ENCODE peak calls at places on chromosomes 11 and 22, in eight cellular contexts. X, M, E, U, B, T, N and H are unnamed samples.

GRCh38 chr11:70524096-70524922 is 126.0 kb downstream of the CTTN start:
- DNase-seq in B (peak), X (peak), M (peak), T (peak), E (peak), N (peak), U (peak), H (peak)

GRCh38 chr11:69568809-69569097 is 72.2 kb upstream of the CCND1 start:
- DNase-seq in E (no peak), X (no peak), U (no peak), T (no peak), B (no peak), N (no peak), M (no peak), H (no peak)

GRCh38 chr22:30863161-30863833 is 105.3 kb downstream of the MORC2 start:
- DNase-seq in N (peak), X (peak), M (peak), U (no peak), B (peak), E (peak), T (peak), H (peak)

GRCh38 chr11:64801591-64802369 is 1.2 kb downstream of the MAP4K2 start:
- DNase-seq in T (no peak), E (peak), U (no peak), M (no peak), B (no peak), X (peak), N (no peak), H (no peak)

GRCh38 chr22:28051787-28052356 is 132.8 kb upstream of the PITPNB start:
- DNase-seq in E (no peak), X (peak), M (peak), T (peak), N (peak), U (peak), B (peak), H (peak)

GRCh38 chr11:95586681-95587080 is 202.9 kb downstream of the FAM76B start:
- DNase-seq in U (no peak), X (no peak), E (no peak), N (no peak), M (no peak), B (no peak), T (peak), H (peak)

GRCh38 chr11:92702037-92702436 is 267.4 kb upstream of the MTNR1B start:
- DNase-seq in X (no peak), E (no peak), U (no peak), M (no peak), B (no peak), N (peak), T (no peak), H (no peak)

GRCh38 chr22:38205261-38206128 is 3.7 kb downstream of the MAFF start:
- DNase-seq in E (no peak), B (peak), X (no peak), U (peak), N (peak), M (no peak), T (no peak), H (no peak)

GRCh38 chr22:39254789-39255298 is 10.1 kb upstream of the PDGFB start:
- DNase-seq in N (peak), E (no peak), M (no peak), T (no peak), X (no peak), B (peak), U (peak), H (no peak)

GRCh38 chr11:108135845-108136599 is 14.7 kb downstream of the ACAT1 start:
- DNase-seq in E (no peak), M (no peak), N (peak), U (no peak), T (no peak), B (no peak), X (no peak), H (no peak)

GRCh38 chr22:44442856-44443595 is 55.0 kb downstream of the RTL6 start:
- DNase-seq in X (no peak), U (no peak), T (no peak), N (no peak), E (peak), B (peak), M (no peak), H (no peak)

GRCh38 chr22:49197500-49197899 is 630.2 kb downstream of the BRD1 start:
- DNase-seq in E (peak), U (no peak), X (no peak), T (peak), B (no peak), N (no peak), M (no peak), H (no peak)

GRCh38 chr22:37453696-37454095 is 26.4 kb upstream of the ELFN2 start:
- DNase-seq in X (no peak), T (no peak), U (no peak), E (no peak), M (no peak), N (no peak), B (no peak), H (no peak)

GRCh38 chr11:66277475-66278391 is at the start of gene CNIH2:
- DNase-seq in U (peak), M (peak), T (peak), E (peak), N (no peak), B (no peak), X (peak), H (peak)
- H3K27ac ChIP-seq in U (no peak), M (no peak), T (no peak), E (peak), N (no peak), B (peak), X (peak), H (peak)

GRCh38 chr11:12507391-12507790 is 130.0 kb downstream of the PARVA start:
- DNase-seq in M (no peak), B (no peak), U (no peak), E (no peak), X (no peak), N (no peak), T (no peak), H (no peak)

GRCh38 chr11:12506502-12506921 is 129.1 kb downstream of the PARVA start:
- DNase-seq in B (no peak), N (peak), M (no peak), X (peak), E (no peak), U (no peak), T (no peak), H (no peak)

GRCh38 chr11:12503886-12504285 is 126.5 kb downstream of the PARVA start:
- DNase-seq in T (no peak), U (no peak), N (no peak), X (no peak), B (no peak), E (no peak), M (no peak), H (no peak)

GRCh38 chr11:12502950-12503579 is 125.7 kb downstream of the PARVA start:
- DNase-seq in U (no peak), E (no peak), T (peak), N (peak), M (no peak), B (no peak), X (no peak), H (no peak)

GRCh38 chr11:12505183-12505582 is 127.8 kb downstream of the PARVA start:
- DNase-seq in X (peak), T (peak), B (no peak), U (no peak), M (no peak), E (no peak), N (no peak), H (no peak)
- H3K27ac ChIP-seq in X (peak), T (no peak), B (no peak), U (no peak), M (no peak), E (no peak), N (no peak), H (no peak)

DNA sequence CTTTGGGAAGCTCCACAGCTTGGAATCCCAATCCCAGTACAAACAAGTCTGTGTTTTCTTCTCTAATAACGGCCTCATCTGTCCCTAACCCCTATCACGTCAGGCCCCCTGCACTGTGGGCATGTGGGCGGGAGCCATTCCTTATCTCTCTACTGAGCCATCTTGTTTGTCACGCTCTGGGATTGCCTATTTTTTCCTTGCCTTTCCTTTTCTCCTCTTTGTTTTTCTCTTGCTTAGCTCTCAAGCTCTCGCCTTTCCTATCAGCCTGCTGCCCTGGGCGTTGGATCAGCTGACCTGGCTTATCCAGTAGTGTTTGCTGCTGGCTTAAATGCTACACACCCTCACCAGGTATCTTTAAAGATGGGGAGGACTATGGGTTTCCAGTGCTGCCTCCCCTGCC is 35.8 kb downstream of the ARHGAP1 start:
- DNase-seq in U (no peak), E (no peak), T (peak), B (no peak), M (no peak), X (no peak), N (no peak), H (no peak)
- H3K27ac ChIP-seq in U (no peak), E (peak), T (no peak), B (peak), M (no peak), X (no peak), N (no peak), H (no peak)

GRCh38 chr11:12724301-12725046 is 50.3 kb downstream of the TEAD1 start:
- DNase-seq in B (peak), U (peak), E (no peak), N (peak), T (peak), M (peak), X (peak), H (no peak)
- H3K27ac ChIP-seq in B (peak), U (peak), E (peak), N (peak), T (peak), M (peak), X (peak), H (no peak)